ENCODE peak calls at places on chromosomes 11 and 22, in nine cellular contexts. N is gastrocnemius medialis, B is astrocyte of the cerebellum, J is Peyer's patch, G is GM12878, I is cardiac muscle cell, F is right atrium auricular region, C is tibial nerve, O is fibroblast of pulmonary artery. D is an unnamed sample.

GRCh38 chr11:120207517-120207916 is 3.3 kb upstream of the OAF start:
- DNase-seq in G (no peak), O (no peak), C (no peak), B (no peak), F (no peak), N (no peak), I (no peak), J (no peak), D (no peak)

GRCh38 chr11:114061053-114062049 is 1.8 kb downstream of the ZBTB16 start:
- DNase-seq in C (no peak), F (no peak), J (peak), N (peak), I (peak), O (peak), G (no peak), B (no peak), D (no peak)

GRCh38 chr22:36680038-36680437 is 23.5 kb downstream of the CACNG2 start:
- DNase-seq in N (no peak), F (no peak), G (no peak), J (no peak), O (no peak), B (no peak), I (no peak), C (no peak), D (no peak)

GRCh38 chr11:102383839-102384238 is 36.8 kb downstream of the BIRC2 start:
- DNase-seq in N (no peak), J (no peak), I (peak), O (no peak), C (no peak), G (no peak), F (no peak), B (no peak), D (no peak)

GRCh38 chr11:110909331-110909730 is 197.1 kb upstream of the ARHGAP20 start:
- DNase-seq in G (no peak), J (no peak), F (no peak), I (no peak), N (no peak), O (no peak), B (no peak), C (no peak), D (no peak)

GRCh38 chr11:44751066-44751465 is 24.3 kb downstream of the TSPAN18 start:
- DNase-seq in O (no peak), G (no peak), I (no peak), N (no peak), B (no peak), F (peak), C (no peak), J (no peak), D (no peak)

GRCh38 chr11:113249786-113250185 is 64.6 kb upstream of the TTC12 start:
- DNase-seq in B (no peak), O (no peak), N (no peak), J (no peak), C (no peak), G (no peak), I (no peak), F (no peak), D (no peak)

GRCh38 chr11:36945384-36945783 is 347.3 kb upstream of the RAG2 start:
- DNase-seq in B (no peak), I (peak), G (no peak), C (no peak), N (no peak), J (no peak), F (no peak), O (peak), D (peak)

GRCh38 chr11:93740031-93740801 is 1.1 kb downstream of the TAF1D start:
- DNase-seq in B (no peak), F (no peak), N (no peak), G (no peak), O (peak), J (no peak), C (no peak), I (peak), D (peak)

GRCh38 chr11:35798983-35799382 is 136.4 kb downstream of the TRIM44 start:
- DNase-seq in B (no peak), C (no peak), I (no peak), N (no peak), G (no peak), O (no peak), J (no peak), F (no peak), D (no peak)

GRCh38 chr22:36381513-36382079 is 6.2 kb downstream of the MYH9 start:
- DNase-seq in F (no peak), B (no peak), G (no peak), C (no peak), J (no peak), I (no peak), O (no peak), N (no peak), D (no peak)

GRCh38 chr11:26896716-26897115 is 97.2 kb upstream of the FIBIN start:
- DNase-seq in F (no peak), G (no peak), O (no peak), I (no peak), J (no peak), N (no peak), B (no peak), C (no peak), D (peak)

DNA sequence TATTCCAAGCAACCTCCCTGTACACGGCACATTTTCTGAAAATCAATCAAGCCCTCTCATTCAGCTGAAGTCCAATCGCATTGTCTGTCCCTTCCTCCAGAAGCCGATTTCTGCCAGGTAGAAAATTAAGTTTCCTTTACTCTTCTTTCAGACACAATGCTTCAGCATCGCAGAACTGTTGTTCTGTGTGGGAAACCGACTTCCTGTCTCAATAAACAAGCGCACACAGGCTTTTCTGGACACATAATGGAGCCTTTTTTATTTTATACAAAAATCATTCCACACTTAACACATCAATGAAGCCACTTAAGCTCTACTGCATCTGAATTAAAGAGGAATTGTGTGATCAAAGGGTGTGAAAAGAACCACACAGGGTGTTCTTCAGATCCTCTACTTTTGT is 75.5 kb downstream of the BLID start:
- DNase-seq in N (no peak), J (no peak), O (no peak), F (no peak), G (no peak), C (no peak), I (peak), B (no peak), D (no peak)
- H3K4me3 ChIP-seq in N (no peak), J (no peak), O (no peak), F (no peak), G (no peak), C (peak), I (no peak), B (no peak), D (no peak)

DNA sequence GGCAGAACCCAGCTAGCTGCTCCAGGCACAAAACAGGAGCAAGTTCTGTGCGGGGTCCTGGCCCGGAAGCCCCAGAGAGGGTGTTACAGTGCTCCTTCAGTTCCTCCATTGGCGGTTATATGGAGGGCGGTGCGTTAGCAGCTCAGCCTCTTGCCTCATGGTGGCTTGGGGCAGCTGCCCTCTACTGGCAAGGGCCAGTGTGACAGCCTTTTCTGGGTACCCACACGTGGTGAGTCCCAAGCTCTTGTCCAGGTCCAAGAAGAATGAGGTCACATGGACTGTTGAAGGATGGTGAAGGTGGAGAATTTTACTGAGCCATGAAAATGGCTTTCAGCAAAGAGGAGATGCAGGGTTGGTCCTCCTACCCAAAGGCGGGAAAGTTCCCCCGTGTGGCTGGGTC is 100.5 kb downstream of the WT1 start:
- DNase-seq in N (no peak), O (no peak), C (no peak), F (no peak), G (no peak), B (no peak), J (no peak), I (no peak), D (no peak)
- TF ChIP-seq CTCF in N (no peak), O (peak), C (no peak), F (no peak), G (no peak), B (no peak), J (no peak), I (peak), D (peak)

GRCh38 chr22:44029069-44029468 is 5.0 kb downstream of the PARVB start:
- DNase-seq in C (no peak), B (no peak), G (no peak), I (no peak), J (no peak), O (no peak), N (peak), F (no peak), D (no peak)

GRCh38 chr22:44025171-44026065 is 1.3 kb downstream of the PARVB start:
- DNase-seq in O (no peak), F (peak), B (no peak), C (no peak), N (no peak), I (no peak), J (no peak), G (peak), D (no peak)

GRCh38 chr22:44026066-44026629 is 2.0 kb downstream of the PARVB start:
- DNase-seq in G (no peak), N (no peak), C (no peak), I (no peak), B (no peak), O (no peak), F (no peak), J (no peak), D (peak)

GRCh38 chr22:44028091-44028490 is 4.0 kb downstream of the PARVB start:
- DNase-seq in C (no peak), J (no peak), B (no peak), O (no peak), G (no peak), I (no peak), N (no peak), F (no peak), D (no peak)

DNA sequence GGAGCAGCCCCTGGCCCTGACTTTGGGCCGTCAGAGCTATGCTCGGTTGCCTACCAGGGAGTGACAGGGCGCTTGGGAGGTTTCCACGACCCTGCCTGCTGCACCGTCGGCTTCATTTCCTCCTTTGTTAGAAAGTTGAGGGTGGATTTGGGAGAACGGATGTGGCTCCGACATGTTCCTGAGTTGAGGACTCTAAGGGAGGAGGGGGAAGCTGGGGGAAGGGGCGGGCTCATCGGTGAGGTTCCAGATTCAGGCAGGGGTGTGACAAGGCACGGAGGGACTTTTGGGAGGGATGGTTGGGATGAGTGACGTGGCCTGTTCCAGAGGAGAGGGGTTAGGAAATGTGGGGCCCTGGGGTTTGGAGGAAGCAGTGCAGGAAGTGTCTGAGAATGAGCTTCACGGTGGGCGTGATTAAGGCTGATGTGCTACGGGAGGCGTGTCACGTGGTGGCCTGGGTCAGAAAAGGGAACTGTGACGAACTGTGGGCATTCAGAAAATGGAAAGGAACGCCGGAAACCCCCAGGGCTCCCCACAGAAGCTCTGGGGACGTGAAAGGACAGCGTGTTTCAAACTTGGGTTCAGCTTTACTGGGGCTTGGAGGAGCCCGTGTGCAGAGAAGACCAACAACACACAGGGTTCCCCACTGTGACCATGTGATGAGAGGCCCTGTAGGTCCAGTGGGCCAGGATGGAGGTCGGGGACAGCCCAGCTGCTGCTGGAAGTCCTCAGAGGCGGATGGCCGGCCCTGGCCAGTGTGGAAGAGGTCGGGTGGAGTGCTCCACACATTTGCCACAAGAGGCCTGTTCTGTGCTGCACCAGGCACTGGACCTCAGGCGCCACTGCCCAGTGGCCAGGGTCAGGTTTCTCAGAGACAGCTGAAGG is 2.8 kb downstream of the PARVB start:
- DNase-seq in C (peak), I (peak), O (peak), J (peak), N (peak), B (no peak), G (peak), F (peak), D (peak)
- H3K4me3 ChIP-seq in C (no peak), I (no peak), O (no peak), J (peak), N (peak), B (no peak), G (peak), F (peak), D (peak)

GRCh38 chr11:74895340-74896116 is 53.4 kb downstream of the XRRA1 start:
- DNase-seq in I (no peak), F (no peak), N (no peak), B (no peak), C (no peak), J (no peak), G (no peak), O (no peak), D (no peak)

GRCh38 chr11:74896311-74896710 is 52.6 kb downstream of the XRRA1 start:
- DNase-seq in I (no peak), O (no peak), J (peak), B (no peak), F (no peak), G (no peak), N (no peak), C (no peak), D (no peak)
- TF ChIP-seq CTCF in I (no peak), O (no peak), J (no peak), B (no peak), F (no peak), G (no peak), N (no peak), C (no peak), D (no peak)

GRCh38 chr11:69637956-69638871 is 2.7 kb upstream of the CCND1 start:
- DNase-seq in J (peak), O (peak), C (no peak), I (peak), F (no peak), N (no peak), B (no peak), G (no peak), D (peak)

GRCh38 chr11:69640260-69640994 is 529 bp upstream of the CCND1 start:
- DNase-seq in F (no peak), I (peak), B (no peak), J (peak), C (no peak), O (peak), N (no peak), G (no peak), D (no peak)

GRCh38 chr11:69637601-69637955 is 3.4 kb upstream of the CCND1 start:
- DNase-seq in O (no peak), N (no peak), B (no peak), J (no peak), C (no peak), G (no peak), F (no peak), I (no peak), D (no peak)

GRCh38 chr11:69639843-69640242 is 1.1 kb upstream of the CCND1 start:
- DNase-seq in J (no peak), I (no peak), G (no peak), F (no peak), B (no peak), O (no peak), C (no peak), N (no peak), D (no peak)

GRCh38 chr11:69638941-69639681 is 1.8 kb upstream of the CCND1 start:
- DNase-seq in F (peak), C (peak), J (peak), G (no peak), I (peak), N (peak), O (peak), B (peak), D (peak)
- H3K4me3 ChIP-seq in F (peak), C (peak), J (peak), G (peak), I (peak), N (peak), O (peak), B (peak), D (peak)